ENCODE peak calls at places on chromosome 1, in ten cellular contexts. L, E, Y, A, H, B, V, G, K and D are unnamed samples. For H3K4me1, the result is how much of the 10 kb centered on the place peaks cover.

GRCh38 chr1:223820515-223820858 is 25.3 kb downstream of the TP53BP2 start:
- DNase-seq in G (no peak), Y (no peak), K (no peak), A (no peak), H (no peak), E (no peak), L (no peak), V (no peak), B (no peak), D (no peak)

GRCh38 chr1:87674791-87675190 is 346.1 kb downstream of the LMO4 start:
- DNase-seq in Y (no peak), V (no peak), H (no peak), K (no peak), E (no peak), B (no peak), G (no peak), L (no peak), A (no peak), D (no peak)

GRCh38 chr1:112544011-112544688 is 35.4 kb downstream of the WNT2B start:
- DNase-seq in G (no peak), A (peak), V (no peak), E (no peak), B (no peak), L (no peak), Y (no peak), H (no peak), K (no peak), D (peak)

GRCh38 chr1:11374079-11374747 is 101.2 kb downstream of the UBIAD1 start:
- DNase-seq in A (no peak), Y (no peak), H (peak), G (no peak), E (no peak), K (no peak), V (no peak), B (no peak), L (no peak), D (no peak)

GRCh38 chr1:62462370-62462769 is 25.5 kb downstream of the USP1 start:
- DNase-seq in G (no peak), K (no peak), L (no peak), E (no peak), H (no peak), B (no peak), Y (no peak), V (no peak), A (no peak), D (no peak)

GRCh38 chr1:98053471-98054366 is 132.9 kb upstream of the DPYD start:
- DNase-seq in K (peak), Y (peak), A (no peak), V (peak), G (peak), B (peak), H (no peak), E (peak), L (peak), D (peak)

GRCh38 chr1:162069334-162070093 is at the start of gene NOS1AP:
- DNase-seq in L (peak), K (peak), V (peak), Y (peak), G (peak), E (peak), H (peak), B (peak), A (no peak), D (peak)

GRCh38 chr1:202618387-202619022 is 91.7 kb downstream of the SYT2 start:
- DNase-seq in E (no peak), G (no peak), L (no peak), A (no peak), Y (no peak), B (no peak), H (no peak), K (no peak), V (no peak), D (peak)

GRCh38 chr1:78370779-78371482 is 119.8 kb upstream of the PTGFR start:
- DNase-seq in A (no peak), V (no peak), L (no peak), H (no peak), G (no peak), Y (no peak), B (no peak), K (no peak), E (no peak), D (no peak)

GRCh38 chr1:62433861-62434611 is 2.8 kb upstream of the USP1 start:
- DNase-seq in G (no peak), E (no peak), Y (no peak), B (no peak), L (no peak), V (no peak), H (no peak), A (no peak), K (no peak), D (no peak)

GRCh38 chr1:150887018-150887417 is at the start of gene CTXND2:
- DNase-seq in Y (no peak), E (peak), V (no peak), G (no peak), B (no peak), A (no peak), K (no peak), H (no peak), L (no peak), D (peak)

GRCh38 chr1:31723828-31724359 is 20.1 kb upstream of the COL16A1 start:
- DNase-seq in A (no peak), B (peak), H (no peak), L (peak), E (peak), K (peak), Y (peak), G (no peak), V (peak), D (peak)

GRCh38 chr1:172429324-172430127 is 9.0 kb downstream of the C1orf105 start:
- DNase-seq in H (no peak), E (peak), L (no peak), B (peak), A (peak), V (peak), K (no peak), G (peak), Y (peak), D (peak)

GRCh38 chr1:24463756-24464377 is 38.8 kb upstream of the RCAN3 start:
- DNase-seq in E (no peak), K (peak), Y (no peak), L (no peak), V (no peak), H (no peak), G (no peak), A (no peak), B (no peak), D (no peak)

GRCh38 chr1:29516063-29516820 is 279.9 kb downstream of the PTPRU start:
- DNase-seq in B (no peak), Y (no peak), A (no peak), G (no peak), K (peak), V (no peak), E (peak), H (no peak), L (no peak), D (no peak)

GRCh38 chr1:36351222-36351977 is 28.0 kb upstream of the EVA1B start:
- DNase-seq in A (no peak), L (no peak), H (no peak), K (no peak), V (no peak), Y (no peak), E (no peak), G (no peak), B (no peak), D (peak)

GRCh38 chr1:31815752-31816484 is at the start of gene SPOCD1:
- DNase-seq in K (peak), H (no peak), Y (peak), B (peak), L (peak), A (no peak), E (peak), V (peak), G (peak), D (peak)

GRCh38 chr1:107327446-107327845 is 186.6 kb downstream of the NTNG1 start:
- DNase-seq in V (no peak), G (no peak), H (no peak), K (no peak), L (no peak), A (no peak), E (no peak), B (no peak), Y (no peak), D (no peak)

GRCh38 chr1:184222561-184223157 is 164.2 kb upstream of the C1orf21 start:
- DNase-seq in G (peak), V (peak), Y (peak), H (no peak), L (peak), B (peak), K (peak), A (peak), E (peak), D (peak)
- TF ChIP-seq CTCF in G (peak), V (peak), Y (peak), H (peak), L (peak), B (peak), K (peak), A (peak), E (peak), D (peak)

DNA sequence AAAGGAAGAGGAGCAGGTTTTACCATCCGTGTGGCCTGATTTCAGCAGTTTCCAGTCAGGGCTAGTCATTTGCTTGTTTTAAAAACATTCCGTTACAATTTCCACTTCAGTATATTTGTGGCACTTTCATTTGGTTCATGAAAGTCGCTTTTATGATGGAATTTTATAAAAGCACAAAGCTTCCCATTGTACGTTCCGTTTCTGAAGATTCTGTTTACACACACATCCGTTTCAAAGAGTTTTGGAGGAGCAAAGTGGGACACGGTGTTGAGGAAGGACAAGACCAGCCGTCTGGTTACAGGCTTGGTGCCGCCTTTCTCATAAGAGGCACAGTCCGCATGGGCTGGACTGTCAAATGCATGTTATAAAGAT is 60.4 kb downstream of the FAAP20 start:
- DNase-seq in G (no peak), L (no peak), K (no peak), H (no peak), A (no peak), E (no peak), Y (no peak), V (no peak), B (no peak), D (no peak)
- H3K27ac ChIP-seq in G (no peak), L (no peak), K (no peak), H (peak), A (peak), E (peak), Y (peak), V (peak), B (peak), D (peak)

GRCh38 chr1:160403244-160403643 is 2.9 kb downstream of the VANGL2 start:
- DNase-seq in E (no peak), V (no peak), H (no peak), Y (no peak), K (no peak), A (no peak), G (no peak), B (no peak), L (no peak), D (peak)

GRCh38 chr1:160404094-160404493 is 3.7 kb downstream of the VANGL2 start:
- DNase-seq in B (no peak), K (no peak), G (no peak), V (no peak), H (no peak), Y (no peak), L (no peak), A (no peak), E (no peak), D (no peak)

GRCh38 chr1:160400646-160401486 is 502 bp downstream of the VANGL2 start:
- DNase-seq in K (peak), E (no peak), H (no peak), B (peak), V (no peak), Y (no peak), L (peak), A (no peak), G (no peak), D (no peak)

GRCh38 chr1:160401487-160401805 is 1.1 kb downstream of the VANGL2 start:
- DNase-seq in L (no peak), A (no peak), B (no peak), E (no peak), Y (no peak), V (no peak), K (no peak), H (no peak), G (no peak), D (no peak)

DNA sequence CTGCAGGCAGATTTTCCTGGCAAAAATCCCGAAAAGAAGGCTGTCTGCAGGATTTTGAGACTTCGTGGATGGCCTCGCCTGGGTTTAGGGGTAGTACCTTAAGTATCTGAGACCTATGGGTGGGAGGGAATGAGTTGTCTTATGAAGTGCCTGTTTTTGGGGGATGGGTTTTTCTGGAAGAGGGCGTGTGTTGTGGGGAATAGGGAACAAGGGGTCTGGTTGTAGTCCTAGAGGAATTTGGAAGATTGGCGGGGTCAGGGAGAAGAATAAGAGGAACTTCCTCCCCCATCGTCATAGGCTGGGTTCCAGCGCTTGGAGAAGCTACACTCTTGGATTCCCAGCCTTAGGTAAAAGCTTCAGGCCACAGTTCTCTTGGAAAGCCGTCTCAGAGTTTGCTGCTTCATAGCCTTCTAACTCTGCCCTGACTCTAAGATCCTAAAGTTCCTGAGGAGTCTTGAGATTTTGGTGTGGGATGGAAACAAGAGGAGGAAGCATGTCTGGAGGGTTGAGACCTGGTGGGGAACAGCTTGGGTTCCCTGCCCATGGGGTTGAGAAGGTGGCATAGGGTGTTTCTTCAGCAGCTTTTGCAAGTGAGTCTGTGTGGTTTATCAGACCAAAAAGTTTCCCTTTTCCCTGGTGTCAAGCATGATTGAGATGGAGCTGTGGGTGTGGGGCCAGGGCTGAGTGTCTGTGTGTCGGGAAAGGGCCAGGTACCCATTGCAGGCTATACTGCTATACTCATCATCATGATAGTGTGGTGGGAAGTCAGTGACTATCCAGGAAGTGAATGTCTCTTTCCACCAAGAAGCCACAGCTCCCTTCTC is 1.8 kb downstream of the VANGL2 start:
- DNase-seq in A (no peak), E (no peak), V (no peak), Y (no peak), H (no peak), K (no peak), G (no peak), B (no peak), L (no peak), D (no peak)
- H3K4me1 ChIP-seq in A (under half), E (under half), V (under half), Y (under half), H (under half), K (under half), G (under half), B (under half), L (under half), D (under half)

GRCh38 chr1:147669475-147670318 is 627 bp downstream of the ACP6 start:
- DNase-seq in L (peak), E (peak), K (peak), H (no peak), V (peak), Y (peak), A (no peak), B (peak), G (peak), D (peak)
- TF ChIP-seq CTCF in L (no peak), E (no peak), K (no peak), H (no peak), V (no peak), Y (no peak), A (no peak), B (no peak), G (no peak), D (no peak)

DNA sequence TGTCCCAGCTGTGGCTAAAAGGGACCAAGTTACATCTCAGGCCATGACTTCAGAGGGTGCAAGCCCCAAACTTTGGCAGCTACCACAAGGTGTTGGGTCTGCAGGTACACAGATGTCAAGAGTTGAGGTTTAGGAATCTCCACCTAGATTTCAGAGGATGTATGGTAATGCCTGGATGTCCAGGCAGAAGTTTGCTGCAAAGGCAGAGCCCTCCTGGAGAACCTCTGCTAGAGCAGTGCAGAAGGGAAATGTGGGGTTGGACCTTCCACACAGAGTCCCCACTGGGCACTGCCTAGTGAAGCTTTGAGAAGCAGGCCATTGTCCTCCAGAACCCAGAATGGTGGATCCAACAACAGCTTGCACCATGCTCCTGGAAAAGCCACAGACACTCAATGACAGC is 10.1 kb upstream of the PHGDH start:
- DNase-seq in Y (no peak), L (no peak), V (no peak), A (no peak), G (no peak), H (no peak), B (no peak), E (no peak), K (no peak), D (no peak)
- H3K27ac ChIP-seq in Y (no peak), L (no peak), V (no peak), A (no peak), G (no peak), H (no peak), B (no peak), E (no peak), K (no peak), D (no peak)